ENCODE peak calls at places on chromosomes 4 and X, in four cellular contexts. D, C, H and M are unnamed samples. For H3K9me3, the result is how much of the 10 kb centered on the place peaks cover.

GRCh38 chrX:48697182-48697727 is 721 bp downstream of the SUV39H1 start:
- DNase-seq in H (no peak), C (no peak), D (no peak), M (peak)

GRCh38 chr4:31100551-31100950 is 380.4 kb downstream of the PCDH7 start:
- DNase-seq in D (peak), H (no peak), C (no peak), M (no peak)

GRCh38 chrX:16457239-16457638 is 192.7 kb upstream of the S100G start:
- DNase-seq in C (no peak), H (no peak), D (no peak), M (no peak)

GRCh38 chr4:84878541-84878940 is 87.9 kb downstream of the WDFY3 start:
- DNase-seq in H (no peak), C (no peak), D (peak), M (no peak)

GRCh38 chr4:186770446-186771175 is 47.0 kb upstream of the FAT1 start:
- DNase-seq in H (no peak), D (peak), C (no peak), M (no peak)

GRCh38 chr4:133147365-133147821 is 1.7 kb upstream of the PCDH10 start:
- DNase-seq in H (no peak), C (no peak), D (no peak), M (peak)

GRCh38 chr4:106238819-106239420 is 77.1 kb downstream of the TBCK start:
- DNase-seq in H (no peak), D (peak), C (peak), M (peak)

GRCh38 chrX:22325091-22325490 is 52.4 kb downstream of the CBLL2 start:
- DNase-seq in H (no peak), C (no peak), D (peak), M (peak)

GRCh38 chr4:152687974-152688599 is 8.3 kb upstream of the TMEM154 start:
- DNase-seq in H (no peak), C (no peak), D (no peak), M (no peak)

GRCh38 chrX:49286136-49286535 is 16.5 kb downstream of the PPP1R3F start:
- DNase-seq in C (no peak), D (no peak), H (no peak), M (no peak)

GRCh38 chr4:30903493-30903892 is 183.3 kb downstream of the PCDH7 start:
- DNase-seq in D (peak), H (no peak), C (no peak), M (no peak)

GRCh38 chrX:45506149-45506768 is 305.6 kb upstream of the DIPK2B start:
- DNase-seq in C (no peak), H (no peak), D (no peak), M (peak)

GRCh38 chr4:113908829-113909228 is 70.6 kb downstream of the ARSJ start:
- DNase-seq in C (no peak), H (no peak), D (no peak), M (no peak)

GRCh38 chrX:16712825-16713155 is 321 bp upstream of the CTPS2 start:
- DNase-seq in H (no peak), D (no peak), C (no peak), M (peak)

GRCh38 chrX:129777218-129777768 is 2.5 kb upstream of the SASH3 start:
- DNase-seq in D (no peak), H (no peak), C (no peak), M (peak)

GRCh38 chr4:7134737-7135388 is 57.5 kb upstream of the SORCS2 start:
- DNase-seq in C (no peak), H (no peak), D (peak), M (no peak)

GRCh38 chrX:146144090-146144489 is 326.5 kb downstream of the SLITRK2 start:
- DNase-seq in D (no peak), C (no peak), H (no peak), M (no peak)

GRCh38 chrX:115324194-115324593 is 34.7 kb downstream of the LUZP4 start:
- DNase-seq in C (no peak), H (no peak), D (peak), M (peak)

GRCh38 chr4:51885371-51885770 is 42.4 kb downstream of the DCUN1D4 start:
- DNase-seq in C (peak), D (peak), H (no peak), M (peak)

GRCh38 chr4:174631901-174632758 is 109.8 kb upstream of the HPGD start:
- DNase-seq in C (peak), D (peak), H (no peak), M (peak)

GRCh38 chr4:119977135-119977534 is 89.5 kb downstream of the MAD2L1 start:
- DNase-seq in D (no peak), C (no peak), H (no peak), M (no peak)

GRCh38 chr4:140947507-140947906 is 185.8 kb downstream of the RNF150 start:
- DNase-seq in D (no peak), H (no peak), C (no peak), M (peak)

GRCh38 chr4:62014982-62015739 is 815.0 kb downstream of the ADGRL3 start:
- DNase-seq in D (no peak), H (no peak), C (no peak), M (no peak)

GRCh38 chr4:119139316-119139715 is 3.7 kb downstream of the MYOZ2 start:
- DNase-seq in C (no peak), D (no peak), H (no peak), M (no peak)

GRCh38 chrX:65866146-65866545 is 173.7 kb downstream of the VSIG4 start:
- DNase-seq in H (peak), C (no peak), D (no peak), M (no peak)

GRCh38 chrX:8668797-8669196 is 63.1 kb downstream of the ANOS1 start:
- DNase-seq in H (no peak), C (no peak), D (no peak), M (peak)

GRCh38 chr4:27974339-27974738 is 1113.7 kb downstream of the STIM2 start:
- DNase-seq in D (no peak), H (no peak), C (no peak), M (no peak)

GRCh38 chr4:2289955-2290333 is 28.0 kb upstream of the MXD4 start:
- DNase-seq in C (no peak), D (no peak), H (no peak), M (no peak)

GRCh38 chr4:17164656-17165055 is 266.2 kb upstream of the LDB2 start:
- DNase-seq in D (peak), C (no peak), H (no peak), M (no peak)

GRCh38 chr4:72397314-72397713 is 171.7 kb downstream of the ADAMTS3 start:
- DNase-seq in D (no peak), C (no peak), H (no peak), M (no peak)

DNA sequence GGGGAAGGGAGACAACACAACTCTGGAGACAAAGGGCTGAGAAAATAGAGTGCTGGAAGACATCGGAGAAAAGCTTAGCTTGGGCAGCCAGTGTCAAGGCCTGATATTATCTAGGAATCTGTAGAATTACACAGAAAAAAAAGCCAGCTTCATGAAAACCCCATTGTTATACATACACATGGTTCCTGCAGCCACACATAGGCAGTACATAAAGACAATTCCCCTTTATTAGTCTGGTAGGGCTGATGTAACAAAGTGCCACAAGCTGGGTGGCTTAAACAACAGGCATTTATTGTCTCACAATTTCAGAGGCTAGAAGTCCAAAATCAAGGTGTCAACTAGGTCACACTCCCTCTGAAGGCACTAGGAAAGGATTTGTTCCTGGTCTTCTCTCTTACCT is 503.5 kb downstream of the MID1IP1 start:
- DNase-seq in C (no peak), H (no peak), D (no peak), M (no peak)
- H3K9me3 ChIP-seq in C (under half), H (under half), D (under half), M (under half)

DNA sequence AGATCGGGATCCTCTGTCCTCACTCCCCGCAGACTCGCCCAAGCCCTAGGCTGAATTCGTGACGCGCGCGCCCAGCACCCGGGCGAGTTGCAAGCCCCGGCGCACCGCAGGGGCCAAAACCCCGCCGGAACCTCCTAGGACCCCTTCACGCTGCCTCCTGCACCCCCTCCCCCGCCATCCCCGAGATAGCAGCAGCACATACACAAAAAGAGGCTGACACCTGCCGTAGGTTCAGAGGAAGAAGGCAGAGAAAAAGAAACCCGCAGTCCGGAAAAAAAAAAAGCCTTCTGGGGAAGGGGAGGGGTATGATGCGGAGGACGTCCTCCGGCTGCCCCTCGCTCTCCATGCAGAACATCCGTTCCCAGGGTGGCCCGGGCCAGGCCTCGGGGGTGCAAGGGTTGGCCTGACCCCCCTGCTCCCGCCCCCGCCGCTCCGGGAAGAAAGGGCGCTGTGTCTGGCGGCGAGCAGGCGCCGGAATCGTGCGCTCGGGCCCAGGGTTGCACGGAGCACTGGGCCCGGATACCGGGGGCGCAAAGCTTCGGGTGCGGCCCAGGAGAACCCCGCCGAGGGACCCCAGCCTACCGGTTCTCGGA is 2.5 kb downstream of the NLGN4X start:
- DNase-seq in H (no peak), C (no peak), D (no peak), M (no peak)
- H3K4me3 ChIP-seq in H (no peak), C (no peak), D (no peak), M (no peak)

GRCh38 chr4:47213539-47213938 is 182.2 kb downstream of the GABRB1 start:
- DNase-seq in C (no peak), D (peak), H (no peak), M (no peak)
- TF ChIP-seq FOS in C (no peak), D (no peak), H (no peak), M (no peak)

GRCh38 chr4:4946416-4946815 is 72.8 kb downstream of the CYTL1 start:
- DNase-seq in D (no peak), C (no peak), H (no peak), M (no peak)
- H3K9me3 ChIP-seq in D (under half), C (under half), H (under half), M (under half)

DNA sequence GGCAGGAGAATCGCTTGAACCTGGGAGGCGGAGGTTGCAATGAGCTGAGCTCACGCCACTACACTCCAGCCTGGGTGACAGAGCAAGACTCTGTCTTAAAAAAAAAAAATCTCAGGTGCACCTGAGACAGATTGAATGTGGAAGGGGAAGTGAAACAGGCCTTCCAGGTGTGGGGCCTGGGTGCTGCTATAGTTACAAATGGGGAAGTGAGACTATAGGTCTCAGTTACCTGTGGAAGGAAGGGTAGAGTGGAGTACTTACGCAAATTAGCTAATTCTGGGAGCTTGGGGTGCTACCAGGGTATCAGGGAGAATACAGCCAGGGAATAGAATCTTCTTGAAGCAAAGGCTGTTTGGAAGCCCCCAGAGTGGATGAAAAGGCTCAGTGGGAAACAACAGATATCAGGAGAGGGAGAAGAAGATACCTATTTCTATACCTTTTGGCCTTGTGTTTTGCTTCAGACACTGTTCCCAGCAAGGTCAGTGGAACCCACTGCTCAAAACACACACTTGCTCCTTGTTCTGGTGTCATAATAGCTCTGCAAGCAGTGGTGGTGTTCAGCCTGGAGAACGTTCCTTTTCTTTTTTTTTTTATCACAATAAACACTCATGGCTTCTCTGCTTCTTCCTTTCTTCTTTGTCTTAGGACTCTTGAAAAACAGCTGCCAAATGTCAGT is 7.0 kb downstream of the CD38 start:
- DNase-seq in C (no peak), D (no peak), H (no peak), M (no peak)
- H3K4me3 ChIP-seq in C (no peak), D (no peak), H (no peak), M (no peak)